ENCODE peak calls at places on chromosome 10, in seven cellular contexts. One of them, this sample, is unnamed.

GRCh38 chr10:88557659-88558058 is 25.5 kb downstream of the RNLS start:
- DNase-seq in A549: no peak
- DNase-seq in AG04449: no peak
- DNase-seq in epithelial cell of proximal tubule: no peak
- DNase-seq in lower leg skin: no peak
- DNase-seq in CD8-positive, alpha-beta memory T cell: no peak
- DNase-seq in psoas muscle: no peak
- DNase-seq in this sample: peak

GRCh38 chr10:101450277-101451080 is 96.5 kb downstream of the BTRC start:
- DNase-seq in A549: no peak
- DNase-seq in AG04449: no peak
- DNase-seq in epithelial cell of proximal tubule: no peak
- DNase-seq in lower leg skin: no peak
- DNase-seq in CD8-positive, alpha-beta memory T cell: no peak
- DNase-seq in psoas muscle: no peak
- DNase-seq in this sample: no peak

GRCh38 chr10:24844742-24845141 is 107.7 kb downstream of the PRTFDC1 start:
- DNase-seq in A549: no peak
- DNase-seq in AG04449: no peak
- DNase-seq in epithelial cell of proximal tubule: no peak
- DNase-seq in lower leg skin: no peak
- DNase-seq in CD8-positive, alpha-beta memory T cell: no peak
- DNase-seq in psoas muscle: no peak
- DNase-seq in this sample: no peak

GRCh38 chr10:22849077-22849810 is 78.6 kb upstream of the ARMC3 start:
- DNase-seq in A549: no peak
- DNase-seq in AG04449: no peak
- DNase-seq in epithelial cell of proximal tubule: no peak
- DNase-seq in lower leg skin: peak
- DNase-seq in CD8-positive, alpha-beta memory T cell: no peak
- DNase-seq in psoas muscle: peak
- DNase-seq in this sample: no peak

GRCh38 chr10:132526676-132527075 is 10.9 kb upstream of the INPP5A start:
- DNase-seq in A549: no peak
- DNase-seq in AG04449: peak
- DNase-seq in epithelial cell of proximal tubule: no peak
- DNase-seq in lower leg skin: no peak
- DNase-seq in CD8-positive, alpha-beta memory T cell: no peak
- DNase-seq in psoas muscle: peak
- DNase-seq in this sample: peak

GRCh38 chr10:73859441-73860049 is 14.8 kb downstream of the CAMK2G start:
- DNase-seq in A549: no peak
- DNase-seq in AG04449: no peak
- DNase-seq in epithelial cell of proximal tubule: no peak
- DNase-seq in lower leg skin: no peak
- DNase-seq in CD8-positive, alpha-beta memory T cell: peak
- DNase-seq in psoas muscle: no peak
- DNase-seq in this sample: no peak

GRCh38 chr10:23158370-23158769 is 33.7 kb upstream of the PTF1A start:
- DNase-seq in A549: peak
- DNase-seq in AG04449: peak
- DNase-seq in epithelial cell of proximal tubule: peak
- DNase-seq in lower leg skin: no peak
- DNase-seq in CD8-positive, alpha-beta memory T cell: peak
- DNase-seq in psoas muscle: no peak
- DNase-seq in this sample: peak

GRCh38 chr10:101779544-101780186 is 3.6 kb downstream of the NPM3 start:
- DNase-seq in A549: peak
- DNase-seq in AG04449: no peak
- DNase-seq in epithelial cell of proximal tubule: no peak
- DNase-seq in lower leg skin: peak
- DNase-seq in CD8-positive, alpha-beta memory T cell: peak
- DNase-seq in psoas muscle: peak
- DNase-seq in this sample: no peak

GRCh38 chr10:7872041-7872442 is 53.7 kb downstream of the TAF3 start:
- DNase-seq in A549: peak
- DNase-seq in AG04449: no peak
- DNase-seq in epithelial cell of proximal tubule: no peak
- DNase-seq in lower leg skin: no peak
- DNase-seq in CD8-positive, alpha-beta memory T cell: peak
- DNase-seq in psoas muscle: no peak
- DNase-seq in this sample: no peak

GRCh38 chr10:42888504-42889095 is 106.0 kb downstream of the BMS1 start:
- DNase-seq in A549: no peak
- DNase-seq in AG04449: no peak
- DNase-seq in epithelial cell of proximal tubule: no peak
- DNase-seq in lower leg skin: peak
- DNase-seq in CD8-positive, alpha-beta memory T cell: no peak
- DNase-seq in psoas muscle: no peak
- DNase-seq in this sample: no peak

GRCh38 chr10:79084012-79084971 is 15.5 kb downstream of the ZMIZ1 start:
- DNase-seq in A549: peak
- DNase-seq in AG04449: no peak
- DNase-seq in epithelial cell of proximal tubule: peak
- DNase-seq in lower leg skin: peak
- DNase-seq in CD8-positive, alpha-beta memory T cell: no peak
- DNase-seq in psoas muscle: peak
- DNase-seq in this sample: peak

GRCh38 chr10:86601956-86602592 is 52.3 kb upstream of the OPN4 start:
- DNase-seq in A549: no peak
- DNase-seq in AG04449: no peak
- DNase-seq in epithelial cell of proximal tubule: no peak
- DNase-seq in lower leg skin: no peak
- DNase-seq in CD8-positive, alpha-beta memory T cell: no peak
- DNase-seq in psoas muscle: no peak
- DNase-seq in this sample: no peak

GRCh38 chr10:101780187-101780817 is 2.9 kb downstream of the NPM3 start:
- DNase-seq in A549: no peak
- DNase-seq in AG04449: no peak
- DNase-seq in epithelial cell of proximal tubule: no peak
- DNase-seq in lower leg skin: no peak
- DNase-seq in CD8-positive, alpha-beta memory T cell: no peak
- DNase-seq in psoas muscle: no peak
- DNase-seq in this sample: no peak

GRCh38 chr10:86840498-86840897 is 84.1 kb downstream of the BMPR1A start:
- DNase-seq in A549: no peak
- DNase-seq in AG04449: no peak
- DNase-seq in epithelial cell of proximal tubule: no peak
- DNase-seq in lower leg skin: no peak
- DNase-seq in CD8-positive, alpha-beta memory T cell: no peak
- DNase-seq in psoas muscle: no peak
- DNase-seq in this sample: no peak

GRCh38 chr10:6019010-6019782 is 41.9 kb upstream of the IL15RA start:
- DNase-seq in A549: no peak
- DNase-seq in AG04449: no peak
- DNase-seq in epithelial cell of proximal tubule: no peak
- DNase-seq in lower leg skin: no peak
- DNase-seq in CD8-positive, alpha-beta memory T cell: no peak
- DNase-seq in psoas muscle: no peak
- DNase-seq in this sample: no peak

GRCh38 chr10:92045641-92046106 is 122.1 kb downstream of the BTAF1 start:
- DNase-seq in A549: no peak
- DNase-seq in AG04449: no peak
- DNase-seq in epithelial cell of proximal tubule: no peak
- DNase-seq in lower leg skin: no peak
- DNase-seq in CD8-positive, alpha-beta memory T cell: no peak
- DNase-seq in psoas muscle: no peak
- DNase-seq in this sample: no peak

GRCh38 chr10:69068549-69068948 is 19.4 kb upstream of the SRGN start:
- DNase-seq in A549: no peak
- DNase-seq in AG04449: no peak
- DNase-seq in epithelial cell of proximal tubule: no peak
- DNase-seq in lower leg skin: no peak
- DNase-seq in CD8-positive, alpha-beta memory T cell: no peak
- DNase-seq in psoas muscle: no peak
- DNase-seq in this sample: no peak

GRCh38 chr10:106941297-106942034 is 223.0 kb downstream of the SORCS1 start:
- DNase-seq in A549: no peak
- DNase-seq in AG04449: no peak
- DNase-seq in epithelial cell of proximal tubule: no peak
- DNase-seq in lower leg skin: no peak
- DNase-seq in CD8-positive, alpha-beta memory T cell: no peak
- DNase-seq in psoas muscle: no peak
- DNase-seq in this sample: no peak

GRCh38 chr10:33937259-33937658 is 602.8 kb upstream of the NRP1 start:
- DNase-seq in A549: no peak
- DNase-seq in AG04449: no peak
- DNase-seq in epithelial cell of proximal tubule: no peak
- DNase-seq in lower leg skin: no peak
- DNase-seq in CD8-positive, alpha-beta memory T cell: no peak
- DNase-seq in psoas muscle: no peak
- DNase-seq in this sample: no peak

GRCh38 chr10:80459047-80459865 is 5.1 kb downstream of the TSPAN14 start:
- DNase-seq in A549: no peak
- DNase-seq in AG04449: no peak
- DNase-seq in epithelial cell of proximal tubule: no peak
- DNase-seq in lower leg skin: peak
- DNase-seq in CD8-positive, alpha-beta memory T cell: peak
- DNase-seq in psoas muscle: peak
- DNase-seq in this sample: peak

GRCh38 chr10:132591166-132591971 is 53.8 kb downstream of the INPP5A start:
- DNase-seq in A549: peak
- DNase-seq in AG04449: no peak
- DNase-seq in epithelial cell of proximal tubule: no peak
- DNase-seq in lower leg skin: no peak
- DNase-seq in CD8-positive, alpha-beta memory T cell: no peak
- DNase-seq in psoas muscle: peak
- DNase-seq in this sample: no peak

GRCh38 chr10:61188691-61189090 is 244.7 kb upstream of the RHOBTB1 start:
- DNase-seq in A549: no peak
- DNase-seq in AG04449: no peak
- DNase-seq in epithelial cell of proximal tubule: no peak
- DNase-seq in lower leg skin: no peak
- DNase-seq in CD8-positive, alpha-beta memory T cell: no peak
- DNase-seq in psoas muscle: no peak
- DNase-seq in this sample: no peak

GRCh38 chr10:102246261-102246660 is 929 bp downstream of the GBF1 start:
- DNase-seq in A549: no peak
- DNase-seq in AG04449: no peak
- DNase-seq in epithelial cell of proximal tubule: no peak
- DNase-seq in lower leg skin: no peak
- DNase-seq in CD8-positive, alpha-beta memory T cell: no peak
- DNase-seq in psoas muscle: no peak
- DNase-seq in this sample: no peak

GRCh38 chr10:11270858-11271179 is 253.1 kb downstream of the CELF2 start:
- DNase-seq in A549: no peak
- DNase-seq in AG04449: no peak
- DNase-seq in epithelial cell of proximal tubule: no peak
- DNase-seq in lower leg skin: no peak
- DNase-seq in CD8-positive, alpha-beta memory T cell: no peak
- DNase-seq in psoas muscle: no peak
- DNase-seq in this sample: no peak

GRCh38 chr10:78301891-78302738 is 268.5 kb downstream of the RPS24 start:
- DNase-seq in A549: peak
- DNase-seq in AG04449: no peak
- DNase-seq in epithelial cell of proximal tubule: no peak
- DNase-seq in lower leg skin: peak
- DNase-seq in CD8-positive, alpha-beta memory T cell: no peak
- DNase-seq in psoas muscle: no peak
- DNase-seq in this sample: no peak

GRCh38 chr10:131175891-131176290 is 135.6 kb downstream of the TCERG1L start:
- DNase-seq in A549: no peak
- DNase-seq in AG04449: no peak
- DNase-seq in epithelial cell of proximal tubule: no peak
- DNase-seq in lower leg skin: peak
- DNase-seq in CD8-positive, alpha-beta memory T cell: no peak
- DNase-seq in psoas muscle: no peak
- DNase-seq in this sample: no peak

GRCh38 chr10:49309691-49310371 is 10.9 kb downstream of the C10orf71 start:
- DNase-seq in A549: no peak
- DNase-seq in AG04449: no peak
- DNase-seq in epithelial cell of proximal tubule: no peak
- DNase-seq in lower leg skin: no peak
- DNase-seq in CD8-positive, alpha-beta memory T cell: peak
- DNase-seq in psoas muscle: no peak
- DNase-seq in this sample: no peak
- H3K4me3 ChIP-seq in A549: no peak
- H3K4me3 ChIP-seq in AG04449: no peak
- H3K4me3 ChIP-seq in epithelial cell of proximal tubule: no peak
- H3K4me3 ChIP-seq in lower leg skin: no peak
- H3K4me3 ChIP-seq in CD8-positive, alpha-beta memory T cell: peak
- H3K4me3 ChIP-seq in psoas muscle: no peak
- H3K4me3 ChIP-seq in this sample: no peak

GRCh38 chr10:126115861-126116260 is 219.5 kb downstream of the FANK1 start:
- DNase-seq in A549: no peak
- DNase-seq in AG04449: no peak
- DNase-seq in epithelial cell of proximal tubule: no peak
- DNase-seq in lower leg skin: no peak
- DNase-seq in CD8-positive, alpha-beta memory T cell: no peak
- DNase-seq in psoas muscle: no peak
- DNase-seq in this sample: no peak
- H3K4me3 ChIP-seq in A549: no peak
- H3K4me3 ChIP-seq in AG04449: no peak
- H3K4me3 ChIP-seq in epithelial cell of proximal tubule: no peak
- H3K4me3 ChIP-seq in lower leg skin: no peak
- H3K4me3 ChIP-seq in CD8-positive, alpha-beta memory T cell: no peak
- H3K4me3 ChIP-seq in psoas muscle: no peak
- H3K4me3 ChIP-seq in this sample: no peak

GRCh38 chr10:67763499-67764011 is 67.6 kb upstream of the CTNNA3 start:
- DNase-seq in A549: peak
- DNase-seq in AG04449: no peak
- DNase-seq in epithelial cell of proximal tubule: no peak
- DNase-seq in lower leg skin: peak
- DNase-seq in CD8-positive, alpha-beta memory T cell: peak
- DNase-seq in psoas muscle: peak
- DNase-seq in this sample: no peak
- H3K4me3 ChIP-seq in A549: peak
- H3K4me3 ChIP-seq in AG04449: peak
- H3K4me3 ChIP-seq in epithelial cell of proximal tubule: peak
- H3K4me3 ChIP-seq in lower leg skin: peak
- H3K4me3 ChIP-seq in CD8-positive, alpha-beta memory T cell: peak
- H3K4me3 ChIP-seq in psoas muscle: peak
- H3K4me3 ChIP-seq in this sample: peak

GRCh38 chr10:35637456-35637855 is 4.6 kb downstream of the FZD8 start:
- DNase-seq in A549: no peak
- DNase-seq in AG04449: no peak
- DNase-seq in epithelial cell of proximal tubule: no peak
- DNase-seq in lower leg skin: no peak
- DNase-seq in CD8-positive, alpha-beta memory T cell: no peak
- DNase-seq in psoas muscle: no peak
- DNase-seq in this sample: no peak

GRCh38 chr10:35635576-35635975 is 6.5 kb downstream of the FZD8 start:
- DNase-seq in A549: peak
- DNase-seq in AG04449: no peak
- DNase-seq in epithelial cell of proximal tubule: no peak
- DNase-seq in lower leg skin: no peak
- DNase-seq in CD8-positive, alpha-beta memory T cell: peak
- DNase-seq in psoas muscle: no peak
- DNase-seq in this sample: no peak

GRCh38 chr10:35638116-35638515 is 4.0 kb downstream of the FZD8 start:
- DNase-seq in A549: no peak
- DNase-seq in AG04449: no peak
- DNase-seq in epithelial cell of proximal tubule: no peak
- DNase-seq in lower leg skin: no peak
- DNase-seq in CD8-positive, alpha-beta memory T cell: no peak
- DNase-seq in psoas muscle: no peak
- DNase-seq in this sample: no peak

GRCh38 chr10:35639021-35639521 is 3.0 kb downstream of the FZD8 start:
- DNase-seq in A549: no peak
- DNase-seq in AG04449: no peak
- DNase-seq in epithelial cell of proximal tubule: no peak
- DNase-seq in lower leg skin: no peak
- DNase-seq in CD8-positive, alpha-beta memory T cell: no peak
- DNase-seq in psoas muscle: no peak
- DNase-seq in this sample: no peak

GRCh38 chr10:35636942-35637341 is 5.2 kb downstream of the FZD8 start:
- DNase-seq in A549: no peak
- DNase-seq in AG04449: no peak
- DNase-seq in epithelial cell of proximal tubule: no peak
- DNase-seq in lower leg skin: no peak
- DNase-seq in CD8-positive, alpha-beta memory T cell: no peak
- DNase-seq in psoas muscle: no peak
- DNase-seq in this sample: no peak
- H3K4me3 ChIP-seq in A549: no peak
- H3K4me3 ChIP-seq in AG04449: no peak
- H3K4me3 ChIP-seq in epithelial cell of proximal tubule: no peak
- H3K4me3 ChIP-seq in lower leg skin: no peak
- H3K4me3 ChIP-seq in CD8-positive, alpha-beta memory T cell: no peak
- H3K4me3 ChIP-seq in psoas muscle: no peak
- H3K4me3 ChIP-seq in this sample: no peak